ENCODE peak calls at places on chromosome 1, in eight cellular contexts. N is NCI-H2081; Y is stimulated activated CD8-positive, alpha-beta memory T cell treated with anti-CD3 and anti-CD28 coated beads, Interleukin-7, amount 100 ng/mL, for 1 hour; H is IMR-90; E is NCI-H1092; D is natural killer cell treated with Interleukin-12 subunit alpha and Interleukin-12 subunit beta and Interleukin-15 and Interleukin-18, amount 100 ng/mL, for 72 hours; Q is activated T-helper 1 cell treated with anti-CD3 and anti-CD28 coated beads, Interleukin-2, amount 50 U/mL, for 16 hours; I is ELF-1. Z is an unnamed sample.

GRCh38 chr1:234613128-234613875 is 3.3 kb upstream of the IRF2BP2 start:
- DNase-seq in N (no peak), Y (no peak), H (peak), E (peak), D (no peak), Q (no peak), I (no peak), Z (no peak)

GRCh38 chr1:206575165-206575893 is 36.9 kb downstream of the EIF2D start:
- DNase-seq in N (peak), Y (no peak), H (peak), E (no peak), D (peak), Q (no peak), I (no peak), Z (no peak)

GRCh38 chr1:110412576-110412975 is 5.1 kb upstream of the LAMTOR5 start:
- DNase-seq in N (peak), Y (peak), H (peak), E (peak), D (no peak), Q (peak), I (peak), Z (peak)

GRCh38 chr1:229625893-229626831 is at the start of the genes TAF5L and URB2:
- DNase-seq in N (peak), Y (peak), H (peak), E (peak), D (peak), Q (peak), I (peak), Z (peak)

GRCh38 chr1:218485241-218485928 is 140.2 kb downstream of the TGFB2 start:
- DNase-seq in N (no peak), Y (no peak), H (peak), E (no peak), D (no peak), Q (no peak), I (no peak), Z (no peak)

GRCh38 chr1:207805841-207806421 is 54.1 kb downstream of the CD46 start:
- DNase-seq in N (no peak), Y (no peak), H (peak), E (no peak), D (no peak), Q (no peak), I (peak), Z (peak)

GRCh38 chr1:47963568-47963973 is 33.6 kb downstream of the TRABD2B start:
- DNase-seq in N (no peak), Y (no peak), H (no peak), E (no peak), D (no peak), Q (no peak), I (no peak), Z (no peak)

GRCh38 chr1:151199860-151200581 is 1.7 kb downstream of the PIP5K1A start:
- DNase-seq in N (no peak), Y (no peak), H (peak), E (no peak), D (no peak), Q (no peak), I (no peak), Z (peak)

GRCh38 chr1:169680377-169681019 is 30.9 kb downstream of the SELL start:
- DNase-seq in N (no peak), Y (no peak), H (no peak), E (no peak), D (peak), Q (no peak), I (no peak), Z (no peak)

GRCh38 chr1:151728151-151728711 is 6.9 kb downstream of the RIIAD1 start:
- DNase-seq in N (no peak), Y (no peak), H (peak), E (no peak), D (no peak), Q (no peak), I (no peak), Z (no peak)

GRCh38 chr1:156616463-156616862 is 2.8 kb upstream of the HAPLN2 start:
- DNase-seq in N (peak), Y (no peak), H (peak), E (peak), D (no peak), Q (no peak), I (no peak), Z (peak)

GRCh38 chr1:109814223-109814622 is 50.5 kb upstream of the EPS8L3 start:
- DNase-seq in N (no peak), Y (no peak), H (no peak), E (no peak), D (no peak), Q (no peak), I (no peak), Z (no peak)

GRCh38 chr1:39788758-39789570 is at the start of gene BMP8B:
- DNase-seq in N (peak), Y (no peak), H (no peak), E (peak), D (peak), Q (peak), I (peak), Z (no peak)

GRCh38 chr1:194755241-194755953 is 1569.0 kb upstream of the B3GALT2 start:
- DNase-seq in N (peak), Y (no peak), H (peak), E (peak), D (no peak), Q (no peak), I (no peak), Z (no peak)

GRCh38 chr1:166080965-166081870 is 85.6 kb downstream of the FAM78B start:
- DNase-seq in N (no peak), Y (no peak), H (no peak), E (no peak), D (no peak), Q (no peak), I (no peak), Z (no peak)

GRCh38 chr1:223844521-223844961 is 1.2 kb downstream of the TP53BP2 start:
- DNase-seq in N (no peak), Y (no peak), H (no peak), E (no peak), D (peak), Q (no peak), I (no peak), Z (no peak)

GRCh38 chr1:210400043-210400840 is 71.5 kb downstream of the HHAT start:
- DNase-seq in N (peak), Y (peak), H (peak), E (peak), D (no peak), Q (no peak), I (peak), Z (peak)

GRCh38 chr1:41517039-41517438 is 32.6 kb upstream of the EDN2 start:
- DNase-seq in N (no peak), Y (no peak), H (no peak), E (no peak), D (no peak), Q (no peak), I (no peak), Z (no peak)

GRCh38 chr1:185719021-185719420 is 15.2 kb upstream of the HMCN1 start:
- DNase-seq in N (no peak), Y (no peak), H (peak), E (no peak), D (no peak), Q (no peak), I (peak), Z (peak)

GRCh38 chr1:162008799-162009198 is 14.9 kb downstream of the OLFML2B start:
- DNase-seq in N (no peak), Y (no peak), H (no peak), E (no peak), D (no peak), Q (no peak), I (no peak), Z (no peak)

GRCh38 chr1:50458507-50458906 is 35.3 kb upstream of the DMRTA2 start:
- DNase-seq in N (no peak), Y (no peak), H (no peak), E (no peak), D (no peak), Q (no peak), I (no peak), Z (no peak)

GRCh38 chr1:209375681-209376360 is 207.7 kb upstream of the CAMK1G start:
- DNase-seq in N (no peak), Y (no peak), H (peak), E (no peak), D (no peak), Q (no peak), I (no peak), Z (no peak)

GRCh38 chr1:54887665-54888071 is 673 bp upstream of the DHCR24 start:
- DNase-seq in N (peak), Y (no peak), H (no peak), E (no peak), D (no peak), Q (no peak), I (peak), Z (no peak)

GRCh38 chr1:40662864-40663263 is 2.6 kb downstream of the RIMS3 start:
- DNase-seq in N (no peak), Y (no peak), H (peak), E (no peak), D (no peak), Q (no peak), I (no peak), Z (peak)

GRCh38 chr1:214281902-214282695 is 1.1 kb downstream of the SMYD2 start:
- DNase-seq in N (peak), Y (no peak), H (peak), E (peak), D (no peak), Q (no peak), I (peak), Z (peak)

GRCh38 chr1:176193663-176194062 is 13.4 kb downstream of the COP1 start:
- DNase-seq in N (no peak), Y (no peak), H (no peak), E (no peak), D (no peak), Q (no peak), I (no peak), Z (no peak)

GRCh38 chr1:111989531-111990025 is at the start of gene KCND3:
- DNase-seq in N (no peak), Y (no peak), H (peak), E (no peak), D (no peak), Q (no peak), I (no peak), Z (no peak)

GRCh38 chr1:205915354-205915990 is 27.8 kb downstream of the SLC26A9 start:
- DNase-seq in N (no peak), Y (no peak), H (no peak), E (no peak), D (no peak), Q (no peak), I (no peak), Z (no peak)

GRCh38 chr1:91754348-91754747 is 131.6 kb downstream of the TGFBR3 start:
- DNase-seq in N (no peak), Y (no peak), H (peak), E (no peak), D (no peak), Q (no peak), I (no peak), Z (peak)

GRCh38 chr1:7576946-7577657 is 194.0 kb upstream of the VAMP3 start:
- DNase-seq in N (no peak), Y (no peak), H (peak), E (no peak), D (peak), Q (no peak), I (peak), Z (no peak)